ENCODE peak calls at places on chromosomes 13 and 19, in four cellular contexts. One of them, this sample, is unnamed. For H3K4me1, the result is how much of the 10 kb centered on the place peaks cover.

GRCh38 chr19:37511186-37511585 is 4.4 kb downstream of the ZNF793 start:
- DNase-seq in HCT116: no peak
- DNase-seq in psoas muscle: no peak
- DNase-seq in colonic mucosa: no peak
- DNase-seq in this sample: no peak

GRCh38 chr13:74575729-74576125 is 441.5 kb upstream of the KLF12 start:
- DNase-seq in HCT116: no peak
- DNase-seq in colonic mucosa: peak
- DNase-seq in psoas muscle: peak
- DNase-seq in this sample: peak

GRCh38 chr13:83943530-83944279 is 61.4 kb upstream of the SLITRK1 start:
- DNase-seq in psoas muscle: no peak
- DNase-seq in colonic mucosa: no peak
- DNase-seq in HCT116: no peak
- DNase-seq in this sample: no peak

GRCh38 chr19:49017666-49018351 is 918 bp upstream of the LHB start:
- DNase-seq in colonic mucosa: peak
- DNase-seq in psoas muscle: peak
- DNase-seq in HCT116: peak
- DNase-seq in this sample: peak

GRCh38 chr19:4597278-4597974 is 37.9 kb upstream of the SEMA6B start:
- DNase-seq in psoas muscle: no peak
- DNase-seq in HCT116: no peak
- DNase-seq in colonic mucosa: no peak
- DNase-seq in this sample: no peak

GRCh38 chr19:43132696-43133095 is 50.2 kb upstream of the PSG2 start:
- DNase-seq in HCT116: no peak
- DNase-seq in psoas muscle: no peak
- DNase-seq in colonic mucosa: no peak
- DNase-seq in this sample: no peak

GRCh38 chr13:68173111-68173510 is 943.0 kb upstream of the PCDH9 start:
- DNase-seq in colonic mucosa: no peak
- DNase-seq in psoas muscle: no peak
- DNase-seq in HCT116: no peak
- DNase-seq in this sample: no peak

GRCh38 chr13:52096062-52096461 is 32.8 kb downstream of the NEK5 start:
- DNase-seq in HCT116: no peak
- DNase-seq in colonic mucosa: no peak
- DNase-seq in psoas muscle: no peak
- DNase-seq in this sample: no peak

GRCh38 chr19:57239982-57240310 is 486 bp upstream of the ZNF805 start:
- DNase-seq in psoas muscle: no peak
- DNase-seq in colonic mucosa: no peak
- DNase-seq in HCT116: no peak
- DNase-seq in this sample: peak

GRCh38 chr13:93963266-93964131 is 516.0 kb downstream of the DCT start:
- DNase-seq in colonic mucosa: no peak
- DNase-seq in psoas muscle: no peak
- DNase-seq in HCT116: no peak
- DNase-seq in this sample: no peak

GRCh38 chr19:38228491-38229439 is 4.7 kb upstream of the DPF1 start:
- DNase-seq in HCT116: no peak
- DNase-seq in psoas muscle: no peak
- DNase-seq in colonic mucosa: no peak
- DNase-seq in this sample: no peak

GRCh38 chr19:409006-409514 is at the start of gene C2CD4C:
- DNase-seq in colonic mucosa: no peak
- DNase-seq in psoas muscle: peak
- DNase-seq in HCT116: no peak
- DNase-seq in this sample: no peak

GRCh38 chr13:98485561-98485960 is 91.3 kb downstream of the STK24 start:
- DNase-seq in colonic mucosa: no peak
- DNase-seq in psoas muscle: no peak
- DNase-seq in HCT116: no peak
- DNase-seq in this sample: no peak

GRCh38 chr13:98482476-98483444 is 94.1 kb downstream of the STK24 start:
- DNase-seq in HCT116: no peak
- DNase-seq in psoas muscle: peak
- DNase-seq in colonic mucosa: peak
- DNase-seq in this sample: peak

GRCh38 chr13:98483636-98484288 is 93.1 kb downstream of the STK24 start:
- DNase-seq in colonic mucosa: no peak
- DNase-seq in HCT116: no peak
- DNase-seq in psoas muscle: no peak
- DNase-seq in this sample: no peak

GRCh38 chr13:98486412-98486811 is 90.5 kb downstream of the STK24 start:
- DNase-seq in psoas muscle: no peak
- DNase-seq in colonic mucosa: no peak
- DNase-seq in HCT116: no peak
- DNase-seq in this sample: no peak

DNA sequence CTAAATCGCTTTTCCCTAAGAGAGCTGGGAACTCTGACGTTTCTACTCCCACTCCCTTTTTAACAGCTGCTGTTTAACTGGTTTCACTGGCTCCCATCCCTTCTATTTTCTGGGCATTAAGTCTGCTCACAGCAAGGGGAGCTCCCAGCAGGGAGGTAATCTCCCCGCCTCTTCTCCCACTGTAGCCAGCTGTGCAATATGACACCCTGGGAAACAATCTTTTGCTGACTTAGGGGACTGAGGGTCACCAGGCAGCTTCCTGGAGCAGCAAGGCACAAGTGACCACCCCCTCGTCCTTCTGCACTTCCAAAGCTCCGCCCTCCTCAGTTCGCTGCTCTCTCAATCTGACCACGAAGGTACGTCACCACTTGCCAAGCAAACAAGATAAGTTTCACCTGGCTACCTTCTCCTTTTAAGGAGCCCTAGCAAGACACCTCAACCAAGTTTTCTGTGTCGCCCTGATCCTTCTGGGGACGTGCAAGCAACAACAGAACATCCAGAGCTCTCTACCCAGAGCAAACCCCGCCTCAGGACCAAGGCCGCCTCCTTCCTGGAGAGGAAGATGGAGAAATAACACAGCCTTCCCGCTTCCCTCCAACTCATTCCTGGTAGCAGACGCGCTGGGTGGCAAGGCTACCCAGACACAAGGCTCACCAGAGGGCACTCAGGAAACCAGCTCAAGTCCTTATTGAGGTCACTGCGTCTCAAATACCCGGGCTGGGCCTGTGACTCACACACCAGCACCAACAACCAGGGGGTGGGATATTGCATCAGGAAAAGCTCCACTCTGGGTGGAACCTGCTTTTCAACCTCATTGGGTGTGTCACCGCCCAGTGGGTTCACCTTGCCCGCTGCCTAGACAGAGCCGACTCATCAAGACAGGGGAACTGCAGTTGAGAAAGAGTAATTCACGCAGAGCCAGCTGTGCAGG is 92.4 kb downstream of the STK24 start:
- DNase-seq in psoas muscle: peak
- DNase-seq in colonic mucosa: peak
- DNase-seq in HCT116: peak
- DNase-seq in this sample: peak
- H3K27ac ChIP-seq in psoas muscle: peak
- H3K27ac ChIP-seq in colonic mucosa: peak
- H3K27ac ChIP-seq in HCT116: peak
- H3K27ac ChIP-seq in this sample: peak

DNA sequence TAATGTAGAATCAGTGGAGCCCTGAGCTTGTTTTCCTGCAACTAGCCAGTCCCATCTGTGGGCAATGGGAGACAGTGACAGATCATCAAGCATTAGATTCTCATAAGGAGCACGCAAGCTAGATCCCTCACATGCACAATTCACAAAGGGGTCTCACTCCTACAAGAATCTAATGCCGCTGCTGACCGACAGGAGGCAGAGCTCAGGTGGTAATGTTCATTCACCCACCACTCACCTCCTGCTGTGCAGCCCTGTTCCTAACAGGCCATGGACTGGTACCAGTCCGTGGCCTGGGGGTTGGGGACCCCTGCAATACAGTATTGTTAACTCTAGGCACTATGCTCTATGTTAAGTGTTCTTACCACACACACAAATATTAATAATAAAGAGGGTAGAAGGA is 362.8 kb downstream of the RBM26 start:
- DNase-seq in psoas muscle: no peak
- DNase-seq in colonic mucosa: no peak
- DNase-seq in HCT116: no peak
- DNase-seq in this sample: no peak
- TF ChIP-seq CTCF in psoas muscle: no peak
- TF ChIP-seq CTCF in colonic mucosa: no peak
- TF ChIP-seq CTCF in HCT116: no peak
- TF ChIP-seq CTCF in this sample: no peak

GRCh38 chr19:51124216-51124615 is 490 bp upstream of the SIGLEC9 start:
- DNase-seq in colonic mucosa: no peak
- DNase-seq in psoas muscle: no peak
- DNase-seq in HCT116: no peak
- DNase-seq in this sample: no peak
- H3K4me1 ChIP-seq in colonic mucosa: under half
- H3K4me1 ChIP-seq in psoas muscle: under half
- H3K4me1 ChIP-seq in HCT116: under half
- H3K4me1 ChIP-seq in this sample: under half

GRCh38 chr19:8306235-8307054 is 1.7 kb downstream of the CD320 start:
- DNase-seq in colonic mucosa: peak
- DNase-seq in HCT116: no peak
- DNase-seq in psoas muscle: peak
- DNase-seq in this sample: peak

GRCh38 chr19:8307400-8307964 is 676 bp downstream of the CD320 start:
- DNase-seq in colonic mucosa: peak
- DNase-seq in HCT116: no peak
- DNase-seq in psoas muscle: no peak
- DNase-seq in this sample: no peak

GRCh38 chr19:8307965-8308866 is at the start of gene CD320:
- DNase-seq in HCT116: peak
- DNase-seq in colonic mucosa: peak
- DNase-seq in psoas muscle: peak
- DNase-seq in this sample: peak

GRCh38 chr19:8310342-8311055 is 2.3 kb upstream of the CD320 start:
- DNase-seq in colonic mucosa: peak
- DNase-seq in HCT116: no peak
- DNase-seq in psoas muscle: peak
- DNase-seq in this sample: no peak

GRCh38 chr19:8308891-8309291 is 733 bp upstream of the CD320 start:
- DNase-seq in psoas muscle: peak
- DNase-seq in HCT116: no peak
- DNase-seq in colonic mucosa: peak
- DNase-seq in this sample: no peak
- H3K27ac ChIP-seq in psoas muscle: peak
- H3K27ac ChIP-seq in HCT116: peak
- H3K27ac ChIP-seq in colonic mucosa: peak
- H3K27ac ChIP-seq in this sample: no peak

GRCh38 chr13:23087884-23088283 is 92.9 kb upstream of the SGCG start:
- DNase-seq in colonic mucosa: peak
- DNase-seq in psoas muscle: no peak
- DNase-seq in HCT116: peak
- DNase-seq in this sample: no peak
- TF ChIP-seq CTCF in colonic mucosa: no peak
- TF ChIP-seq CTCF in psoas muscle: no peak
- TF ChIP-seq CTCF in HCT116: peak
- TF ChIP-seq CTCF in this sample: no peak

GRCh38 chr13:112072531-112073244 is 5.7 kb downstream of the SOX1 start:
- DNase-seq in psoas muscle: no peak
- DNase-seq in HCT116: no peak
- DNase-seq in colonic mucosa: no peak
- DNase-seq in this sample: no peak

GRCh38 chr13:112071902-112072530 is 5.1 kb downstream of the SOX1 start:
- DNase-seq in colonic mucosa: no peak
- DNase-seq in HCT116: no peak
- DNase-seq in psoas muscle: no peak
- DNase-seq in this sample: no peak

GRCh38 chr13:112071011-112071901 is 4.3 kb downstream of the SOX1 start:
- DNase-seq in psoas muscle: no peak
- DNase-seq in HCT116: no peak
- DNase-seq in colonic mucosa: no peak
- DNase-seq in this sample: no peak

GRCh38 chr13:112074139-112074710 is 7.3 kb downstream of the SOX1 start:
- DNase-seq in colonic mucosa: no peak
- DNase-seq in HCT116: no peak
- DNase-seq in psoas muscle: no peak
- DNase-seq in this sample: no peak

DNA sequence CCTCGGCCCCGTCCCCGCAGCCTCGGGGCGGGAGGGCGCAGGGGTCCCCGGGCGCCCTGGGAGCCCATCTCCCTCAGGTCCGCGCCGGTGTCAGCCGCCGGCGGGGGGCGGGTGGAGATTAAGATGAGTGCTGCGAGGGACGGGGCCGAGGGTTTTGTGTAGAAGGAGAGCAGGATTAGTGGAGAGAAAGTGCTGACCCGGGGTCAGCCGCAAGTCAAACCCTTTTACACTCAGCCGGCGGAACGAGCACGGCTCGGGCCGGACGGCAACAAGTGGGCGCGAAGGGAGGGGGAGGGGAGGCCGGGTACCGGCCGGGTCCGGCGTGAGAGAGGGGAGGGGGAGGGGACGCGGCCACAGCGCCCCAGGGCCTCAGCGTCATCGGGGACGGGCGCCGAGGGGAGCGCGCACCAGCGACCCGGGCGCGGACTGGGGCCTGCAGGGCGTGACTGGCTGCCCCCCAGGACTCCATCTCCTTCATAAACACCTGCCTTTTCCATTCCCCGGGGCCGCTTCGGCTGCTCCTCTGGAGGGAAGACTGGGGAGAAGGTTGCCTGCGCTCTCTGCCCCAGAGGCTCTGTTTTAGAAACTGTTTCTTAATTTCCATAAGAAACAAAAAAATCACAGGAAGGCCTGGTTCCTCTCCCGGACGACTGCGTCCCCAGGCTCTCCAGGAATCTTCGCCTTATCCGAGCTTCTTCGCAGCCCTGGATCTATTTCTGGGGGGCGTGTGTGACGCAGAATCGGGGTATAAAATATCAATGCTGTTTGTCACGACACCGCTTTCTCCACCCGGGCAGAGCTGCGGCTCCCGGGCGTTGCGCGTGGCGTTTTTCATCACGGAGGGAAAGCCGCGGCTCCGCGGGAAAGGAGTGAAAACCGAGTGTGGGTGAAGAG is 6.5 kb downstream of the SOX1 start:
- DNase-seq in HCT116: no peak
- DNase-seq in psoas muscle: no peak
- DNase-seq in colonic mucosa: no peak
- DNase-seq in this sample: no peak
- H3K4me1 ChIP-seq in HCT116: under half
- H3K4me1 ChIP-seq in psoas muscle: under half
- H3K4me1 ChIP-seq in colonic mucosa: under half
- H3K4me1 ChIP-seq in this sample: under half

GRCh38 chr19:16715613-16716012 is 4.0 kb upstream of the NWD1 start:
- DNase-seq in HCT116: no peak
- DNase-seq in psoas muscle: no peak
- DNase-seq in colonic mucosa: no peak
- DNase-seq in this sample: no peak
- H3K27ac ChIP-seq in HCT116: no peak
- H3K27ac ChIP-seq in psoas muscle: no peak
- H3K27ac ChIP-seq in colonic mucosa: no peak
- H3K27ac ChIP-seq in this sample: no peak

DNA sequence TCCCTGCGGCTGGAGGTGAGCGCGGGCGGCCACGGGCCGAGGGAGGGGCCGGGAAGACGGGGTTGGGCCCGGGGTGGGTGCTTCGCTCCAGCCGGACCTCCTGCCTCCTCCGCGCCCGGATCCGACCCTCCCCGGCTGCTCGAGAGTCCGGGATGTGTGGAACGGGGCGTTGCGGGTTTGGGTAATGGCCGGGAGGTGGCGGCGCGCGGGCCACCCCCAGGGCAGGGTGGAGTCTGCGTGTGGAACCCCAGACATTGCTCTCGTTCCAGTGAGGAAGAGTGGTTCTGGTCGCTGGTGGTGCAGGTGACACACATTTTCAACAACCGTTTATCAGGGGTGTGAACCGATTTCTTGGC is 38.8 kb downstream of the ARHGEF7 start:
- DNase-seq in psoas muscle: no peak
- DNase-seq in colonic mucosa: peak
- DNase-seq in HCT116: no peak
- DNase-seq in this sample: peak
- TF ChIP-seq CTCF in psoas muscle: no peak
- TF ChIP-seq CTCF in colonic mucosa: no peak
- TF ChIP-seq CTCF in HCT116: no peak
- TF ChIP-seq CTCF in this sample: no peak

This sample was measured in lung.